ENCODE peak calls at places on chromosomes 4 and X, in six cellular contexts. One of them, this sample, is unnamed.

GRCh38 chrX:46647251-46647650 is 73.7 kb downstream of the CHST7 start:
- DNase-seq in brain microvascular endothelial cell: no peak
- DNase-seq in memory B cell: no peak
- DNase-seq in NCI-H146: no peak
- DNase-seq in stimulated activated CD4-positive, alpha-beta T cell treated with anti-CD3 and anti-CD28 coated beads, Interleukin-12 subunit alpha, Interleukin-12 subunit beta, amount 100 ng/mL, for 48 hours: no peak
- DNase-seq in activated naive CD8-positive, alpha-beta T cell treated with anti-CD3 and anti-CD28 coated beads, Interleukin-2, amount 50 U/mL, for 24 hours: no peak
- DNase-seq in this sample: no peak

GRCh38 chr4:147790412-147790811 is 58.5 kb downstream of the ARHGAP10 start:
- DNase-seq in brain microvascular endothelial cell: no peak
- DNase-seq in memory B cell: no peak
- DNase-seq in NCI-H146: no peak
- DNase-seq in stimulated activated CD4-positive, alpha-beta T cell treated with anti-CD3 and anti-CD28 coated beads, Interleukin-12 subunit alpha, Interleukin-12 subunit beta, amount 100 ng/mL, for 48 hours: no peak
- DNase-seq in activated naive CD8-positive, alpha-beta T cell treated with anti-CD3 and anti-CD28 coated beads, Interleukin-2, amount 50 U/mL, for 24 hours: no peak
- DNase-seq in this sample: no peak

GRCh38 chrX:128781506-128781905 is 729.3 kb upstream of the ACTRT1 start:
- DNase-seq in brain microvascular endothelial cell: no peak
- DNase-seq in memory B cell: no peak
- DNase-seq in NCI-H146: peak; percentile 3
- DNase-seq in stimulated activated CD4-positive, alpha-beta T cell treated with anti-CD3 and anti-CD28 coated beads, Interleukin-12 subunit alpha, Interleukin-12 subunit beta, amount 100 ng/mL, for 48 hours: peak; percentile 35
- DNase-seq in activated naive CD8-positive, alpha-beta T cell treated with anti-CD3 and anti-CD28 coated beads, Interleukin-2, amount 50 U/mL, for 24 hours: peak; percentile 5
- DNase-seq in this sample: no peak

GRCh38 chr4:132344924-132345828 is 803.9 kb upstream of the PCDH10 start:
- DNase-seq in brain microvascular endothelial cell: no peak
- DNase-seq in memory B cell: no peak
- DNase-seq in NCI-H146: peak; percentile 90
- DNase-seq in stimulated activated CD4-positive, alpha-beta T cell treated with anti-CD3 and anti-CD28 coated beads, Interleukin-12 subunit alpha, Interleukin-12 subunit beta, amount 100 ng/mL, for 48 hours: no peak
- DNase-seq in activated naive CD8-positive, alpha-beta T cell treated with anti-CD3 and anti-CD28 coated beads, Interleukin-2, amount 50 U/mL, for 24 hours: no peak
- DNase-seq in this sample: no peak

GRCh38 chrX:10800776-10801175 is 180.4 kb upstream of the MID1 start:
- DNase-seq in brain microvascular endothelial cell: no peak
- DNase-seq in memory B cell: no peak
- DNase-seq in NCI-H146: no peak
- DNase-seq in stimulated activated CD4-positive, alpha-beta T cell treated with anti-CD3 and anti-CD28 coated beads, Interleukin-12 subunit alpha, Interleukin-12 subunit beta, amount 100 ng/mL, for 48 hours: no peak
- DNase-seq in activated naive CD8-positive, alpha-beta T cell treated with anti-CD3 and anti-CD28 coated beads, Interleukin-2, amount 50 U/mL, for 24 hours: no peak
- DNase-seq in this sample: no peak

GRCh38 chr4:171954650-171955049 is 141.4 kb downstream of the GALNTL6 start:
- DNase-seq in brain microvascular endothelial cell: no peak
- DNase-seq in memory B cell: no peak
- DNase-seq in NCI-H146: no peak
- DNase-seq in stimulated activated CD4-positive, alpha-beta T cell treated with anti-CD3 and anti-CD28 coated beads, Interleukin-12 subunit alpha, Interleukin-12 subunit beta, amount 100 ng/mL, for 48 hours: no peak
- DNase-seq in activated naive CD8-positive, alpha-beta T cell treated with anti-CD3 and anti-CD28 coated beads, Interleukin-2, amount 50 U/mL, for 24 hours: no peak
- DNase-seq in this sample: no peak

GRCh38 chrX:103464071-103464773 is 55.1 kb downstream of the RAB40A start:
- DNase-seq in brain microvascular endothelial cell: peak; percentile 25
- DNase-seq in memory B cell: no peak
- DNase-seq in NCI-H146: peak; percentile 13
- DNase-seq in stimulated activated CD4-positive, alpha-beta T cell treated with anti-CD3 and anti-CD28 coated beads, Interleukin-12 subunit alpha, Interleukin-12 subunit beta, amount 100 ng/mL, for 48 hours: peak; percentile 6
- DNase-seq in activated naive CD8-positive, alpha-beta T cell treated with anti-CD3 and anti-CD28 coated beads, Interleukin-2, amount 50 U/mL, for 24 hours: peak; percentile 20
- DNase-seq in this sample: no peak

GRCh38 chr4:101346312-101346561 is 1.1 kb downstream of the PPP3CA start:
- DNase-seq in brain microvascular endothelial cell: no peak
- DNase-seq in memory B cell: peak; percentile 44
- DNase-seq in NCI-H146: no peak
- DNase-seq in stimulated activated CD4-positive, alpha-beta T cell treated with anti-CD3 and anti-CD28 coated beads, Interleukin-12 subunit alpha, Interleukin-12 subunit beta, amount 100 ng/mL, for 48 hours: no peak
- DNase-seq in activated naive CD8-positive, alpha-beta T cell treated with anti-CD3 and anti-CD28 coated beads, Interleukin-2, amount 50 U/mL, for 24 hours: peak; percentile 29
- DNase-seq in this sample: no peak